ENCODE peak calls at places on chromosomes 7 and 10, in eight cellular contexts. F, K, N, A, M, S, L and I are unnamed samples.
A peak's percentile ranks its signal among the peaks of the same experiment; 100 is the strongest.

GRCh38 chr7:87312215-87312865 is 33.1 kb upstream of the CROT start:
- DNase-seq in F (peak; percentile 64), K (peak; percentile 33), N (peak; percentile 20), A (peak; percentile 44), M (peak; percentile 34), S (peak; percentile 68), L (peak; percentile 65), I (peak; percentile 73)

GRCh38 chr7:37071124-37071523 is 346.8 kb upstream of the AOAH start:
- DNase-seq in F (no peak), K (no peak), N (no peak), A (no peak), M (no peak), S (no peak), L (no peak), I (no peak)

GRCh38 chr10:117217196-117217761 is 20.0 kb downstream of the KCNK18 start:
- DNase-seq in F (no peak), K (no peak), N (no peak), A (peak; percentile 7), M (no peak), S (peak; percentile 28), L (no peak), I (no peak)

GRCh38 chr10:95221124-95221523 is 27.1 kb downstream of the ACSM6 start:
- DNase-seq in F (peak; percentile 73), K (no peak), N (no peak), A (no peak), M (no peak), S (no peak), L (no peak), I (no peak)

GRCh38 chr7:2031496-2031895 is 201.2 kb downstream of the MAD1L1 start:
- DNase-seq in F (no peak), K (no peak), N (no peak), A (no peak), M (no peak), S (no peak), L (no peak), I (no peak)

GRCh38 chr10:13970231-13970966 is 360.3 kb downstream of the FRMD4A start:
- DNase-seq in F (no peak), K (no peak), N (no peak), A (no peak), M (no peak), S (no peak), L (no peak), I (no peak)

GRCh38 chr7:31761646-31762045 is 74.6 kb downstream of the PPP1R17 start:
- DNase-seq in F (no peak), K (no peak), N (no peak), A (no peak), M (no peak), S (no peak), L (no peak), I (no peak)

GRCh38 chr7:2613113-2613925 is 18.5 kb upstream of the TTYH3 start:
- DNase-seq in F (no peak), K (no peak), N (no peak), A (no peak), M (peak; percentile 61), S (no peak), L (no peak), I (no peak)

GRCh38 chr7:90966346-90966745 is 297.9 kb upstream of the FZD1 start:
- DNase-seq in F (no peak), K (no peak), N (no peak), A (no peak), M (no peak), S (no peak), L (no peak), I (no peak)

GRCh38 chr10:77196616-77197015 is 441.0 kb downstream of the KCNMA1 start:
- DNase-seq in F (no peak), K (no peak), N (no peak), A (no peak), M (no peak), S (no peak), L (no peak), I (no peak)

GRCh38 chr7:74097937-74098614 is 14.5 kb downstream of the LIMK1 start:
- DNase-seq in F (peak; percentile 99), K (no peak), N (no peak), A (no peak), M (no peak), S (no peak), L (no peak), I (no peak)

GRCh38 chr7:20172736-20173334 is 44.3 kb downstream of the MACC1 start:
- DNase-seq in F (peak; percentile 49), K (peak; percentile 36), N (peak; percentile 6), A (peak; percentile 8), M (no peak), S (peak; percentile 77), L (no peak), I (peak; percentile 53)

GRCh38 chr10:124703778-124704427 is 40.3 kb downstream of the FAM53B start:
- DNase-seq in F (peak; percentile 41), K (no peak), N (peak; percentile 45), A (no peak), M (peak; percentile 73), S (no peak), L (no peak), I (no peak)

GRCh38 chr10:89219512-89220218 is 12.5 kb upstream of the CH25H start:
- DNase-seq in F (no peak), K (no peak), N (no peak), A (no peak), M (no peak), S (no peak), L (no peak), I (no peak)

GRCh38 chr10:96118604-96119450 is 11.3 kb upstream of the ZNF518A start:
- DNase-seq in F (no peak), K (no peak), N (no peak), A (no peak), M (peak; percentile 34), S (no peak), L (no peak), I (peak; percentile 87)

GRCh38 chr7:44272456-44272855 is 52.9 kb downstream of the CAMK2B start:
- DNase-seq in F (no peak), K (no peak), N (no peak), A (no peak), M (no peak), S (no peak), L (no peak), I (no peak)

GRCh38 chr10:73744690-73744994 is 470 bp downstream of the SEC24C start:
- DNase-seq in F (peak; percentile 75), K (no peak), N (no peak), A (peak; percentile 71), M (no peak), S (peak; percentile 66), L (no peak), I (no peak)

GRCh38 chr7:26346611-26347200 is 55.0 kb downstream of the SNX10 start:
- DNase-seq in F (peak; percentile 12), K (no peak), N (peak; percentile 68), A (no peak), M (no peak), S (no peak), L (no peak), I (no peak)

GRCh38 chr7:50141854-50142253 is 48.8 kb upstream of the ZPBP start:
- DNase-seq in F (no peak), K (no peak), N (no peak), A (no peak), M (no peak), S (no peak), L (no peak), I (no peak)

GRCh38 chr10:25682203-25682950 is 251.7 kb upstream of the MYO3A start:
- DNase-seq in F (peak; percentile 66), K (no peak), N (peak; percentile 56), A (no peak), M (no peak), S (no peak), L (no peak), I (peak; percentile 43)

GRCh38 chr7:94247970-94248369 is 146.7 kb upstream of the COL1A2 start:
- DNase-seq in F (no peak), K (no peak), N (no peak), A (no peak), M (no peak), S (no peak), L (no peak), I (no peak)

GRCh38 chr10:72889391-72889831 is 4.1 kb upstream of the OIT3 start:
- DNase-seq in F (peak; percentile 45), K (peak; percentile 90), N (no peak), A (no peak), M (peak; percentile 2), S (no peak), L (no peak), I (no peak)

GRCh38 chr10:116526219-116526618 is 19.5 kb upstream of the PNLIP start:
- DNase-seq in F (no peak), K (no peak), N (no peak), A (no peak), M (no peak), S (no peak), L (no peak), I (no peak)

GRCh38 chr7:99782012-99782953 is 1.7 kb downstream of the CYP3A4 start:
- DNase-seq in F (no peak), K (no peak), N (no peak), A (no peak), M (no peak), S (no peak), L (no peak), I (no peak)

GRCh38 chr10:71708897-71709882 is 10.4 kb downstream of the C10orf105 start:
- DNase-seq in F (no peak), K (no peak), N (no peak), A (no peak), M (no peak), S (no peak), L (no peak), I (no peak)

GRCh38 chr7:64559206-64559605 is 3.7 kb downstream of the ZNF680 start:
- DNase-seq in F (peak; percentile 81), K (no peak), N (no peak), A (no peak), M (no peak), S (no peak), L (no peak), I (no peak)

GRCh38 chr7:38744746-38745145 is 113.6 kb upstream of the AMPH start:
- DNase-seq in F (peak; percentile 88), K (no peak), N (no peak), A (no peak), M (no peak), S (no peak), L (no peak), I (no peak)

GRCh38 chr7:112880786-112881418 is 90.7 kb upstream of the TMEM168 start:
- DNase-seq in F (no peak), K (no peak), N (no peak), A (no peak), M (no peak), S (no peak), L (no peak), I (no peak)

GRCh38 chr7:158016171-158017087 is 571.2 kb downstream of the PTPRN2 start:
- DNase-seq in F (no peak), K (peak; percentile 75), N (no peak), A (no peak), M (peak; percentile 62), S (no peak), L (no peak), I (peak; percentile 78)

GRCh38 chr10:68303849-68304412 is 27.9 kb upstream of the HNRNPH3 start:
- DNase-seq in F (no peak), K (no peak), N (no peak), A (no peak), M (no peak), S (no peak), L (no peak), I (no peak)

GRCh38 chr10:132224343-132225072 is 37.8 kb downstream of the DPYSL4 start:
- DNase-seq in F (no peak), K (no peak), N (no peak), A (no peak), M (no peak), S (no peak), L (no peak), I (no peak)

GRCh38 chr7:145263886-145264285 is 428.0 kb upstream of the TPK1 start:
- DNase-seq in F (no peak), K (no peak), N (no peak), A (no peak), M (no peak), S (no peak), L (no peak), I (no peak)

GRCh38 chr7:153772966-153773365 is 279.2 kb upstream of the DPP6 start:
- DNase-seq in F (no peak), K (no peak), N (no peak), A (no peak), M (no peak), S (no peak), L (no peak), I (no peak)

GRCh38 chr10:98006266-98006665 is 24.2 kb downstream of the CRTAC1 start:
- DNase-seq in F (no peak), K (no peak), N (no peak), A (no peak), M (peak; percentile 80), S (peak; percentile 47), L (no peak), I (peak; percentile 25)